ENCODE peak calls at places on chromosomes 4 and X, in six cellular contexts. One of them, this sample, is unnamed.

GRCh38 chr4:18106620-18107019 is 85.1 kb upstream of the LCORL start:
- DNase-seq in stomach: peak; percentile 62
- DNase-seq in H1: no peak
- DNase-seq in tibial nerve: no peak
- DNase-seq in sigmoid colon: no peak
- DNase-seq in HepG2: no peak
- DNase-seq in this sample: no peak

GRCh38 chr4:152352645-152353116 is 183.2 kb downstream of the FBXW7 start:
- DNase-seq in stomach: no peak
- DNase-seq in H1: peak; percentile 1
- DNase-seq in tibial nerve: peak; percentile 19
- DNase-seq in sigmoid colon: peak; percentile 85
- DNase-seq in HepG2: peak; percentile 46
- DNase-seq in this sample: no peak

GRCh38 chr4:42588909-42589308 is 68.0 kb downstream of the ATP8A1 start:
- DNase-seq in stomach: no peak
- DNase-seq in H1: no peak
- DNase-seq in tibial nerve: no peak
- DNase-seq in sigmoid colon: no peak
- DNase-seq in HepG2: no peak
- DNase-seq in this sample: no peak

GRCh38 chrX:40773809-40774208 is 38.5 kb upstream of the MED14 start:
- DNase-seq in stomach: no peak
- DNase-seq in H1: no peak
- DNase-seq in tibial nerve: no peak
- DNase-seq in sigmoid colon: no peak
- DNase-seq in HepG2: no peak
- DNase-seq in this sample: no peak

GRCh38 chrX:47030339-47030738 is 47.9 kb upstream of the RGN start:
- DNase-seq in stomach: no peak
- DNase-seq in H1: no peak
- DNase-seq in tibial nerve: no peak
- DNase-seq in sigmoid colon: no peak
- DNase-seq in HepG2: peak; percentile 53
- DNase-seq in this sample: no peak

GRCh38 chrX:72016881-72017783 is 106.5 kb downstream of the NHSL2 start:
- DNase-seq in stomach: no peak
- DNase-seq in H1: no peak
- DNase-seq in tibial nerve: no peak
- DNase-seq in sigmoid colon: no peak
- DNase-seq in HepG2: no peak
- DNase-seq in this sample: no peak

GRCh38 chr4:24659241-24659961 is 75.0 kb upstream of the DHX15 start:
- DNase-seq in stomach: no peak
- DNase-seq in H1: no peak
- DNase-seq in tibial nerve: no peak
- DNase-seq in sigmoid colon: no peak
- DNase-seq in HepG2: no peak
- DNase-seq in this sample: no peak

GRCh38 chr4:183388777-183389176 is 55.7 kb upstream of the CDKN2AIP start:
- DNase-seq in stomach: no peak
- DNase-seq in H1: no peak
- DNase-seq in tibial nerve: no peak
- DNase-seq in sigmoid colon: no peak
- DNase-seq in HepG2: no peak
- DNase-seq in this sample: no peak

GRCh38 chr4:53802500-53802899 is 211.2 kb upstream of the LNX1 start:
- DNase-seq in stomach: peak; percentile 28
- DNase-seq in H1: no peak
- DNase-seq in tibial nerve: no peak
- DNase-seq in sigmoid colon: no peak
- DNase-seq in HepG2: no peak
- DNase-seq in this sample: no peak

GRCh38 chr4:98203406-98204235 is 57.6 kb upstream of the RAP1GDS1 start:
- DNase-seq in stomach: no peak
- DNase-seq in H1: no peak
- DNase-seq in tibial nerve: no peak
- DNase-seq in sigmoid colon: no peak
- DNase-seq in HepG2: no peak
- DNase-seq in this sample: no peak

GRCh38 chrX:9207142-9207541 is 173.2 kb upstream of the FAM9B start:
- DNase-seq in stomach: no peak
- DNase-seq in H1: no peak
- DNase-seq in tibial nerve: no peak
- DNase-seq in sigmoid colon: no peak
- DNase-seq in HepG2: no peak
- DNase-seq in this sample: peak; percentile 58

GRCh38 chr4:127503111-127503510 is 129.6 kb upstream of the INTU start:
- DNase-seq in stomach: no peak
- DNase-seq in H1: peak; percentile 7
- DNase-seq in tibial nerve: no peak
- DNase-seq in sigmoid colon: no peak
- DNase-seq in HepG2: no peak
- DNase-seq in this sample: no peak

GRCh38 chrX:150690126-150690525 is 3.1 kb upstream of the MTMR1 start:
- DNase-seq in stomach: no peak
- DNase-seq in H1: no peak
- DNase-seq in tibial nerve: no peak
- DNase-seq in sigmoid colon: no peak
- DNase-seq in HepG2: no peak
- DNase-seq in this sample: no peak

GRCh38 chrX:17744896-17745523 is 7.7 kb downstream of the SCML1 start:
- DNase-seq in stomach: no peak
- DNase-seq in H1: no peak
- DNase-seq in tibial nerve: no peak
- DNase-seq in sigmoid colon: no peak
- DNase-seq in HepG2: peak; percentile 81
- DNase-seq in this sample: no peak

GRCh38 chr4:26779674-26780073 is 81.0 kb upstream of the STIM2 start:
- DNase-seq in stomach: no peak
- DNase-seq in H1: no peak
- DNase-seq in tibial nerve: no peak
- DNase-seq in sigmoid colon: no peak
- DNase-seq in HepG2: no peak
- DNase-seq in this sample: no peak

GRCh38 chrX:133434197-133434820 is 19.0 kb upstream of the GPC4 start:
- DNase-seq in stomach: no peak
- DNase-seq in H1: no peak
- DNase-seq in tibial nerve: no peak
- DNase-seq in sigmoid colon: no peak
- DNase-seq in HepG2: no peak
- DNase-seq in this sample: no peak

GRCh38 chrX:39487166-39488006 is 610.4 kb downstream of the BCOR start:
- DNase-seq in stomach: no peak
- DNase-seq in H1: no peak
- DNase-seq in tibial nerve: no peak
- DNase-seq in sigmoid colon: no peak
- DNase-seq in HepG2: no peak
- DNase-seq in this sample: no peak

GRCh38 chr4:20577702-20578101 is 122.6 kb upstream of the PACRGL start:
- DNase-seq in stomach: no peak
- DNase-seq in H1: no peak
- DNase-seq in tibial nerve: no peak
- DNase-seq in sigmoid colon: no peak
- DNase-seq in HepG2: no peak
- DNase-seq in this sample: no peak

GRCh38 chr4:1354983-1355275 is 7.9 kb downstream of the UVSSA start:
- DNase-seq in stomach: no peak
- DNase-seq in H1: no peak
- DNase-seq in tibial nerve: no peak
- DNase-seq in sigmoid colon: no peak
- DNase-seq in HepG2: no peak
- DNase-seq in this sample: no peak
- H3K36me3 ChIP-seq in stomach: peaks cover 79% of the 10 kb centered on the region
- H3K36me3 ChIP-seq in H1: peaks cover 32% of the 10 kb centered on the region
- H3K36me3 ChIP-seq in tibial nerve: peaks cover 11% of the 10 kb centered on the region
- H3K36me3 ChIP-seq in sigmoid colon: peaks cover 25% of the 10 kb centered on the region
- H3K36me3 ChIP-seq in HepG2: peaks cover 21% of the 10 kb centered on the region
- H3K36me3 ChIP-seq in this sample: peaks cover 46% of the 10 kb centered on the region

DNA sequence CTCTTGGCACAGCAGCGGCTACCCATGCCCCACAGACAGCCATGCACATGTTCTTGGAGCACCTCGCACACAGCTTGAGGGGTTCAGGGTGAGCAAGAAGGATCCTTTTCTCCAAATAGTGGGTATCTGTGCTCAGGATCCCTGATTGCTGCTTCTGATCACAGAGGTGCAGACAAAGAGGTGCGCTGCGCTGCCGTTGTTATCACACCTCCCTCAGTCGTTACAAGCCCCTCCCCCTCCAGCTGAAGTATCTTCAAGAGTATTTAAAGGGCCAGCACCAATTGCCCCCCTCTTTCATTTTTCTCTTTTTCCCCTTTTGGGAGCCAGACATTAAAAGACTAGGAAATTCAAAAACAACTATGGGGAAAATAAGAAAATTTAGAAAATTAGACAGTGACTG is 44.3 kb downstream of the NELFA start:
- DNase-seq in stomach: no peak
- DNase-seq in H1: no peak
- DNase-seq in tibial nerve: no peak
- DNase-seq in sigmoid colon: peak; percentile 13
- DNase-seq in HepG2: no peak
- DNase-seq in this sample: no peak
- TF ChIP-seq EP300 in stomach: no peak
- TF ChIP-seq EP300 in H1: no peak
- TF ChIP-seq EP300 in tibial nerve: no peak
- TF ChIP-seq EP300 in sigmoid colon: no peak
- TF ChIP-seq EP300 in HepG2: no peak
- TF ChIP-seq EP300 in this sample: no peak

GRCh38 chr4:145153181-145153903 is 27.0 kb downstream of the OTUD4 start:
- DNase-seq in stomach: no peak
- DNase-seq in H1: no peak
- DNase-seq in tibial nerve: no peak
- DNase-seq in sigmoid colon: no peak
- DNase-seq in HepG2: no peak
- DNase-seq in this sample: no peak
- H3K36me3 ChIP-seq in stomach: peaks cover 97% of the 10 kb centered on the region
- H3K36me3 ChIP-seq in H1: peaks cover 27% of the 10 kb centered on the region
- H3K36me3 ChIP-seq in tibial nerve: peaks cover 6% of the 10 kb centered on the region
- H3K36me3 ChIP-seq in sigmoid colon: peaks cover 12% of the 10 kb centered on the region
- H3K36me3 ChIP-seq in HepG2: peaks cover 65% of the 10 kb centered on the region
- H3K36me3 ChIP-seq in this sample: peaks cover 3% of the 10 kb centered on the region

GRCh38 chrX:75211976-75212375 is 55.9 kb upstream of the ABCB7 start:
- DNase-seq in stomach: no peak
- DNase-seq in H1: no peak
- DNase-seq in tibial nerve: no peak
- DNase-seq in sigmoid colon: no peak
- DNase-seq in HepG2: no peak
- DNase-seq in this sample: no peak
- TF ChIP-seq EP300 in stomach: no peak
- TF ChIP-seq EP300 in H1: no peak
- TF ChIP-seq EP300 in tibial nerve: no peak
- TF ChIP-seq EP300 in sigmoid colon: no peak
- TF ChIP-seq EP300 in HepG2: no peak
- TF ChIP-seq EP300 in this sample: no peak

GRCh38 chr4:509374-509676 is 10.3 kb downstream of the PIGG start:
- DNase-seq in stomach: no peak
- DNase-seq in H1: no peak
- DNase-seq in tibial nerve: no peak
- DNase-seq in sigmoid colon: no peak
- DNase-seq in HepG2: no peak
- DNase-seq in this sample: peak; percentile 75
- H3K36me3 ChIP-seq in stomach: peaks cover 91% of the 10 kb centered on the region
- H3K36me3 ChIP-seq in H1: peaks cover 35% of the 10 kb centered on the region
- H3K36me3 ChIP-seq in tibial nerve: peaks cover 19% of the 10 kb centered on the region
- H3K36me3 ChIP-seq in sigmoid colon: peaks cover 14% of the 10 kb centered on the region
- H3K36me3 ChIP-seq in HepG2: peaks cover 68% of the 10 kb centered on the region
- H3K36me3 ChIP-seq in this sample: peaks cover 46% of the 10 kb centered on the region

GRCh38 chr4:171648926-171649325 is 164.3 kb upstream of the GALNTL6 start:
- DNase-seq in stomach: no peak
- DNase-seq in H1: no peak
- DNase-seq in tibial nerve: no peak
- DNase-seq in sigmoid colon: no peak
- DNase-seq in HepG2: no peak
- DNase-seq in this sample: no peak
- TF ChIP-seq EP300 in stomach: no peak
- TF ChIP-seq EP300 in H1: no peak
- TF ChIP-seq EP300 in tibial nerve: no peak
- TF ChIP-seq EP300 in sigmoid colon: no peak
- TF ChIP-seq EP300 in HepG2: no peak
- TF ChIP-seq EP300 in this sample: no peak

GRCh38 chr4:2607107-2607506 is 70.7 kb downstream of the FAM193A start:
- DNase-seq in stomach: no peak
- DNase-seq in H1: no peak
- DNase-seq in tibial nerve: no peak
- DNase-seq in sigmoid colon: no peak
- DNase-seq in HepG2: no peak
- DNase-seq in this sample: no peak
- H3K36me3 ChIP-seq in stomach: peaks cover 6% of the 10 kb centered on the region
- H3K36me3 ChIP-seq in H1: no peaks in the 10 kb centered on the region
- H3K36me3 ChIP-seq in tibial nerve: no peaks in the 10 kb centered on the region
- H3K36me3 ChIP-seq in sigmoid colon: no peaks in the 10 kb centered on the region
- H3K36me3 ChIP-seq in HepG2: peaks cover 9% of the 10 kb centered on the region
- H3K36me3 ChIP-seq in this sample: no peaks in the 10 kb centered on the region

GRCh38 chrX:138006176-138006575 is 440.2 kb downstream of the ZIC3 start:
- DNase-seq in stomach: no peak
- DNase-seq in H1: no peak
- DNase-seq in tibial nerve: no peak
- DNase-seq in sigmoid colon: no peak
- DNase-seq in HepG2: no peak
- DNase-seq in this sample: no peak
- TF ChIP-seq EP300 in stomach: no peak
- TF ChIP-seq EP300 in H1: no peak
- TF ChIP-seq EP300 in tibial nerve: no peak
- TF ChIP-seq EP300 in sigmoid colon: no peak
- TF ChIP-seq EP300 in HepG2: no peak
- TF ChIP-seq EP300 in this sample: no peak

DNA sequence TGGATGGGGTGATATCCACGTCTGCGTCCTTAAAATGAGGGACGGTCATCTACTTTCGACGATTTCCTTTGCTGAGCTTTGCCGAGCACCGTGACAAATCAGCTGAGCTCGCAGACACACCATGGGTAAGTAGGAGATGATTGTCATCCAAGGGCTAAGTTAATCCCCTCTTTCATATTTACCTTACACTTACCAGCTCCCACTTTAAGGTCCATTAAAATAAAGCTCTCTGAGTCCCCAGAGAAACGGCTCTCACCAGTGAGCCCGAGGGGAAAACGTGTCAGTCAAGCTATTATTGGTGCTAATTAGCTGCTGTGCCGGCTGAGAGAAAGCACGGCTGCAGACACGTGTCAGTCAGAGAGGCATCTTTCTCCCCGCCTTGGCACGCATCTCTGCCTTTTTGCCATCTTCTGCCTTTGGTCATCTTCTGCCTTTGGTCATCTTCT is 72.2 kb downstream of the CRLF2 start:
- DNase-seq in stomach: no peak
- DNase-seq in H1: no peak
- DNase-seq in tibial nerve: no peak
- DNase-seq in sigmoid colon: peak; percentile 20
- DNase-seq in HepG2: no peak
- DNase-seq in this sample: no peak
- H3K36me3 ChIP-seq in stomach: no peaks in the 10 kb centered on the region
- H3K36me3 ChIP-seq in H1: no peaks in the 10 kb centered on the region
- H3K36me3 ChIP-seq in tibial nerve: no peaks in the 10 kb centered on the region
- H3K36me3 ChIP-seq in sigmoid colon: no peaks in the 10 kb centered on the region
- H3K36me3 ChIP-seq in HepG2: no peaks in the 10 kb centered on the region
- H3K36me3 ChIP-seq in this sample: no peaks in the 10 kb centered on the region

This sample was measured in upper lobe of left lung.